ENCODE peak calls at places on chromosomes 7 and 10, in ten cellular contexts. One of them, this sample, is unnamed. For H3K27me3, the result is how much of the 10 kb centered on the place peaks cover.

GRCh38 chr7:108267615-108268014 is 137.5 kb upstream of the LAMB4 start:
- DNase-seq in transverse colon: no peak
- DNase-seq in HepG2: no peak
- DNase-seq in stomach: no peak
- DNase-seq in tibial nerve: no peak
- DNase-seq in suprapubic skin: no peak
- DNase-seq in sigmoid colon: no peak
- DNase-seq in GM12878: no peak
- DNase-seq in H1: no peak
- DNase-seq in upper lobe of left lung: no peak
- DNase-seq in this sample: no peak

GRCh38 chr7:55142919-55143600 is 124.2 kb downstream of the EGFR start:
- DNase-seq in transverse colon: no peak
- DNase-seq in HepG2: no peak
- DNase-seq in stomach: no peak
- DNase-seq in tibial nerve: no peak
- DNase-seq in suprapubic skin: no peak
- DNase-seq in sigmoid colon: no peak
- DNase-seq in GM12878: no peak
- DNase-seq in H1: no peak
- DNase-seq in upper lobe of left lung: no peak
- DNase-seq in this sample: no peak

GRCh38 chr7:155506854-155507337 is 39.5 kb downstream of the CNPY1 start:
- DNase-seq in transverse colon: no peak
- DNase-seq in HepG2: no peak
- DNase-seq in stomach: no peak
- DNase-seq in tibial nerve: no peak
- DNase-seq in suprapubic skin: no peak
- DNase-seq in sigmoid colon: no peak
- DNase-seq in GM12878: no peak
- DNase-seq in H1: no peak
- DNase-seq in upper lobe of left lung: no peak
- DNase-seq in this sample: no peak

GRCh38 chr7:113267885-113268284 is 149.5 kb upstream of the SMIM30 start:
- DNase-seq in transverse colon: no peak
- DNase-seq in HepG2: no peak
- DNase-seq in stomach: no peak
- DNase-seq in tibial nerve: no peak
- DNase-seq in suprapubic skin: no peak
- DNase-seq in sigmoid colon: no peak
- DNase-seq in GM12878: no peak
- DNase-seq in H1: no peak
- DNase-seq in upper lobe of left lung: no peak
- DNase-seq in this sample: no peak

GRCh38 chr10:126062132-126063032 is 166.0 kb downstream of the FANK1 start:
- DNase-seq in transverse colon: peak
- DNase-seq in HepG2: no peak
- DNase-seq in stomach: peak
- DNase-seq in tibial nerve: peak
- DNase-seq in suprapubic skin: peak
- DNase-seq in sigmoid colon: peak
- DNase-seq in GM12878: no peak
- DNase-seq in H1: no peak
- DNase-seq in upper lobe of left lung: peak
- DNase-seq in this sample: peak

GRCh38 chr10:89373916-89374711 is 3.7 kb upstream of the IFIT1B start:
- DNase-seq in transverse colon: peak
- DNase-seq in HepG2: peak
- DNase-seq in stomach: peak
- DNase-seq in tibial nerve: peak
- DNase-seq in suprapubic skin: peak
- DNase-seq in sigmoid colon: peak
- DNase-seq in GM12878: no peak
- DNase-seq in H1: no peak
- DNase-seq in upper lobe of left lung: peak
- DNase-seq in this sample: peak

GRCh38 chr7:128030999-128031681 is at the start of gene LRRC4:
- DNase-seq in transverse colon: peak
- DNase-seq in HepG2: no peak
- DNase-seq in stomach: peak
- DNase-seq in tibial nerve: no peak
- DNase-seq in suprapubic skin: no peak
- DNase-seq in sigmoid colon: no peak
- DNase-seq in GM12878: no peak
- DNase-seq in H1: no peak
- DNase-seq in upper lobe of left lung: no peak
- DNase-seq in this sample: peak

GRCh38 chr7:126696639-126697038 is 556.1 kb downstream of the GRM8 start:
- DNase-seq in transverse colon: no peak
- DNase-seq in HepG2: no peak
- DNase-seq in stomach: no peak
- DNase-seq in tibial nerve: no peak
- DNase-seq in suprapubic skin: no peak
- DNase-seq in sigmoid colon: no peak
- DNase-seq in GM12878: no peak
- DNase-seq in H1: no peak
- DNase-seq in upper lobe of left lung: no peak
- DNase-seq in this sample: no peak

GRCh38 chr10:74934100-74934812 is 107.9 kb downstream of the KAT6B start:
- DNase-seq in transverse colon: no peak
- DNase-seq in HepG2: no peak
- DNase-seq in stomach: no peak
- DNase-seq in tibial nerve: no peak
- DNase-seq in suprapubic skin: no peak
- DNase-seq in sigmoid colon: no peak
- DNase-seq in GM12878: no peak
- DNase-seq in H1: no peak
- DNase-seq in upper lobe of left lung: no peak
- DNase-seq in this sample: no peak

GRCh38 chr10:62384447-62385081 is 10.4 kb downstream of the ZNF365 start:
- DNase-seq in transverse colon: no peak
- DNase-seq in HepG2: no peak
- DNase-seq in stomach: no peak
- DNase-seq in tibial nerve: no peak
- DNase-seq in suprapubic skin: no peak
- DNase-seq in sigmoid colon: no peak
- DNase-seq in GM12878: no peak
- DNase-seq in H1: no peak
- DNase-seq in upper lobe of left lung: no peak
- DNase-seq in this sample: no peak

GRCh38 chr7:668139-668871 is 58.2 kb upstream of the DNAAF5 start:
- DNase-seq in transverse colon: peak
- DNase-seq in HepG2: no peak
- DNase-seq in stomach: no peak
- DNase-seq in tibial nerve: no peak
- DNase-seq in suprapubic skin: no peak
- DNase-seq in sigmoid colon: peak
- DNase-seq in GM12878: no peak
- DNase-seq in H1: no peak
- DNase-seq in upper lobe of left lung: no peak
- DNase-seq in this sample: peak

GRCh38 chr10:5089869-5090268 is 4.3 kb upstream of the AKR1C3 start:
- DNase-seq in transverse colon: no peak
- DNase-seq in HepG2: peak
- DNase-seq in stomach: no peak
- DNase-seq in tibial nerve: no peak
- DNase-seq in suprapubic skin: no peak
- DNase-seq in sigmoid colon: no peak
- DNase-seq in GM12878: no peak
- DNase-seq in H1: no peak
- DNase-seq in upper lobe of left lung: no peak
- DNase-seq in this sample: no peak

GRCh38 chr10:12971001-12971788 is 30.3 kb downstream of the CCDC3 start:
- DNase-seq in transverse colon: no peak
- DNase-seq in HepG2: no peak
- DNase-seq in stomach: no peak
- DNase-seq in tibial nerve: no peak
- DNase-seq in suprapubic skin: no peak
- DNase-seq in sigmoid colon: no peak
- DNase-seq in GM12878: no peak
- DNase-seq in H1: no peak
- DNase-seq in upper lobe of left lung: no peak
- DNase-seq in this sample: no peak

GRCh38 chr10:74728225-74728624 is 98.2 kb upstream of the KAT6B start:
- DNase-seq in transverse colon: no peak
- DNase-seq in HepG2: peak
- DNase-seq in stomach: no peak
- DNase-seq in tibial nerve: no peak
- DNase-seq in suprapubic skin: no peak
- DNase-seq in sigmoid colon: no peak
- DNase-seq in GM12878: no peak
- DNase-seq in H1: no peak
- DNase-seq in upper lobe of left lung: no peak
- DNase-seq in this sample: no peak

GRCh38 chr10:132460691-132461090 is 63.7 kb downstream of the PWWP2B start:
- DNase-seq in transverse colon: no peak
- DNase-seq in HepG2: no peak
- DNase-seq in stomach: no peak
- DNase-seq in tibial nerve: no peak
- DNase-seq in suprapubic skin: no peak
- DNase-seq in sigmoid colon: no peak
- DNase-seq in GM12878: no peak
- DNase-seq in H1: no peak
- DNase-seq in upper lobe of left lung: no peak
- DNase-seq in this sample: no peak

GRCh38 chr10:132462463-132463332 is 65.7 kb downstream of the PWWP2B start:
- DNase-seq in transverse colon: no peak
- DNase-seq in HepG2: no peak
- DNase-seq in stomach: no peak
- DNase-seq in tibial nerve: no peak
- DNase-seq in suprapubic skin: no peak
- DNase-seq in sigmoid colon: no peak
- DNase-seq in GM12878: no peak
- DNase-seq in H1: no peak
- DNase-seq in upper lobe of left lung: no peak
- DNase-seq in this sample: no peak

GRCh38 chr10:132460071-132460470 is 63.1 kb downstream of the PWWP2B start:
- DNase-seq in transverse colon: no peak
- DNase-seq in HepG2: no peak
- DNase-seq in stomach: no peak
- DNase-seq in tibial nerve: no peak
- DNase-seq in suprapubic skin: no peak
- DNase-seq in sigmoid colon: no peak
- DNase-seq in GM12878: no peak
- DNase-seq in H1: no peak
- DNase-seq in upper lobe of left lung: no peak
- DNase-seq in this sample: no peak

GRCh38 chr10:132461103-132461682 is 64.2 kb downstream of the PWWP2B start:
- DNase-seq in transverse colon: no peak
- DNase-seq in HepG2: no peak
- DNase-seq in stomach: no peak
- DNase-seq in tibial nerve: no peak
- DNase-seq in suprapubic skin: no peak
- DNase-seq in sigmoid colon: no peak
- DNase-seq in GM12878: no peak
- DNase-seq in H1: no peak
- DNase-seq in upper lobe of left lung: no peak
- DNase-seq in this sample: no peak

GRCh38 chr10:132461683-132462231 is 64.8 kb downstream of the PWWP2B start:
- DNase-seq in transverse colon: peak
- DNase-seq in HepG2: no peak
- DNase-seq in stomach: peak
- DNase-seq in tibial nerve: no peak
- DNase-seq in suprapubic skin: no peak
- DNase-seq in sigmoid colon: no peak
- DNase-seq in GM12878: no peak
- DNase-seq in H1: no peak
- DNase-seq in upper lobe of left lung: no peak
- DNase-seq in this sample: no peak
- TF ChIP-seq POLR2A in transverse colon: peak
- TF ChIP-seq POLR2A in HepG2: no peak
- TF ChIP-seq POLR2A in stomach: no peak
- TF ChIP-seq POLR2A in tibial nerve: no peak
- TF ChIP-seq POLR2A in suprapubic skin: no peak
- TF ChIP-seq POLR2A in sigmoid colon: no peak
- TF ChIP-seq POLR2A in GM12878: no peak
- TF ChIP-seq POLR2A in H1: no peak
- TF ChIP-seq POLR2A in upper lobe of left lung: no peak
- TF ChIP-seq POLR2A in this sample: no peak

GRCh38 chr10:87656431-87657072 is 3.1 kb upstream of the PAPSS2 start:
- DNase-seq in transverse colon: no peak
- DNase-seq in HepG2: peak
- DNase-seq in stomach: no peak
- DNase-seq in tibial nerve: no peak
- DNase-seq in suprapubic skin: no peak
- DNase-seq in sigmoid colon: no peak
- DNase-seq in GM12878: no peak
- DNase-seq in H1: no peak
- DNase-seq in upper lobe of left lung: no peak
- DNase-seq in this sample: no peak
- TF ChIP-seq EP300 in transverse colon: no peak
- TF ChIP-seq EP300 in HepG2: no peak
- TF ChIP-seq EP300 in stomach: no peak
- TF ChIP-seq EP300 in tibial nerve: no peak
- TF ChIP-seq EP300 in suprapubic skin: no peak
- TF ChIP-seq EP300 in sigmoid colon: no peak
- TF ChIP-seq EP300 in GM12878: no peak
- TF ChIP-seq EP300 in H1: no peak
- TF ChIP-seq EP300 in upper lobe of left lung: no peak
- TF ChIP-seq EP300 in this sample: no peak

GRCh38 chr10:22253578-22253882 is 35.7 kb upstream of the EBLN1 start:
- DNase-seq in transverse colon: peak
- DNase-seq in HepG2: no peak
- DNase-seq in stomach: no peak
- DNase-seq in tibial nerve: peak
- DNase-seq in suprapubic skin: no peak
- DNase-seq in sigmoid colon: no peak
- DNase-seq in GM12878: no peak
- DNase-seq in H1: no peak
- DNase-seq in upper lobe of left lung: peak
- DNase-seq in this sample: peak
- H3K27me3 ChIP-seq in transverse colon: half or more
- H3K27me3 ChIP-seq in HepG2: under half
- H3K27me3 ChIP-seq in stomach: under half
- H3K27me3 ChIP-seq in tibial nerve: under half
- H3K27me3 ChIP-seq in suprapubic skin: under half
- H3K27me3 ChIP-seq in sigmoid colon: under half
- H3K27me3 ChIP-seq in GM12878: under half
- H3K27me3 ChIP-seq in H1: under half
- H3K27me3 ChIP-seq in upper lobe of left lung: under half
- H3K27me3 ChIP-seq in this sample: under half

DNA sequence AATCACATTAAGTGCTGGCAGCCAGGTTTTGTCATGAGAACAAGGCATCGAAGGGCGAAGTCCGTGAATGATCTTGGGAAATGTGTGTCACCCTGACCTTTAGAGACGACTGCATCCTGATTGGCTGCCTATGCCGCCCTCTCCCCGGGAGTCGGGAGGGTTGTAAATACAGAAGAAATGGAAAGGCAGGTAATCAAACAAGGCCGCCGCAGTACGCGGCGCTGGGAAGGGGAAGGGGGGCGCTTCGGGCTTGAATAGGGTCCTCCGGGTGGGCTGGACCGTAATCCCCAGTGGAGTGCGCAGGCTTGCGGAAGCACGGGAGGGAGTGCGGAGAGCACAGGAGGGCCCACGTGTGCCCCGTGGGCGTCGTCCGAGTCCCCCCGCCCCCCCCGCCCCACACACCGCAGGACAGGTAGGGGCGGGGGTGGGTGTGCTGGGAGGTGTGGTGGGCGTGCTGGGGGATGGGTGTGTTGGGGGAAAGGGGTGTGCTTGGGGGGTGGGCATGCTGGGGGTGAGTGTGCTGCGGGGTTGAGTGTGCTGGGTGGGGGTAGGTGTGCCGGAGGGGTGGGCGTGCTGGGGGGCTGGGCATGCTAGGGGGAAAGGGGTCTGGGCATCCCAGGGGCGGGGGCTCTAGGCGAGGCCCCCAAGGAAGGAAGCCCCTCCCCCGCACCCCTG is 169.4 kb downstream of the ARHGAP12 start:
- DNase-seq in transverse colon: peak
- DNase-seq in HepG2: peak
- DNase-seq in stomach: peak
- DNase-seq in tibial nerve: no peak
- DNase-seq in suprapubic skin: no peak
- DNase-seq in sigmoid colon: peak
- DNase-seq in GM12878: no peak
- DNase-seq in H1: peak
- DNase-seq in upper lobe of left lung: peak
- DNase-seq in this sample: peak
- TF ChIP-seq POLR2A in transverse colon: peak
- TF ChIP-seq POLR2A in HepG2: no peak
- TF ChIP-seq POLR2A in stomach: no peak
- TF ChIP-seq POLR2A in tibial nerve: no peak
- TF ChIP-seq POLR2A in suprapubic skin: no peak
- TF ChIP-seq POLR2A in sigmoid colon: no peak
- TF ChIP-seq POLR2A in GM12878: no peak
- TF ChIP-seq POLR2A in H1: peak
- TF ChIP-seq POLR2A in upper lobe of left lung: peak
- TF ChIP-seq POLR2A in this sample: no peak

This sample was measured in ovary.